ENCODE peak calls at places on chromosomes 3 and 15, in six cellular contexts. B, P, J, Q, G and I are unnamed samples. For H3K9me3, the result is how much of the 10 kb centered on the place peaks cover.

GRCh38 chr15:58111718-58112104 is 26.5 kb upstream of the AQP9 start:
- DNase-seq in B (no peak), Q (no peak), J (no peak), P (no peak), G (no peak), I (no peak)

GRCh38 chr3:65659396-65659795 is 379.3 kb downstream of the MAGI1 start:
- DNase-seq in Q (no peak), G (no peak), B (no peak), P (no peak), J (no peak), I (no peak)

GRCh38 chr3:59980576-59980975 is 930.8 kb upstream of the CFAP20DC start:
- DNase-seq in G (no peak), P (no peak), B (no peak), Q (no peak), J (no peak), I (no peak)

GRCh38 chr3:177111541-177111949 is 85.7 kb downstream of the TBL1XR1 start:
- DNase-seq in Q (no peak), J (no peak), B (peak), P (no peak), G (no peak), I (no peak)

GRCh38 chr3:194869482-194870169 is 183.9 kb downstream of the FAM43A start:
- DNase-seq in J (peak), G (no peak), B (peak), P (peak), Q (no peak), I (no peak)

GRCh38 chr15:77410701-77411613 is 8.9 kb downstream of the PEAK1 start:
- DNase-seq in P (no peak), B (no peak), Q (no peak), J (no peak), G (no peak), I (no peak)

GRCh38 chr3:45967724-45968123 is 24.5 kb downstream of the CXCR6 start:
- DNase-seq in P (no peak), G (no peak), Q (no peak), J (no peak), B (no peak), I (no peak)

GRCh38 chr3:125108833-125109540 is 53.2 kb upstream of the HEG1 start:
- DNase-seq in G (no peak), Q (no peak), P (peak), J (no peak), B (no peak), I (no peak)

GRCh38 chr15:81853349-81853748 is 192.5 kb downstream of the MEX3B start:
- DNase-seq in G (no peak), P (no peak), B (no peak), J (no peak), Q (no peak), I (no peak)

GRCh38 chr3:57227930-57228733 is 603 bp downstream of the APPL1 start:
- DNase-seq in J (peak), B (peak), G (peak), P (peak), Q (no peak), I (peak)

GRCh38 chr3:64687381-64687780 is 419 bp downstream of the ADAMTS9 start:
- DNase-seq in Q (no peak), G (no peak), P (no peak), J (no peak), B (no peak), I (no peak)

GRCh38 chr15:64847016-64847415 is 5.3 kb downstream of the PLEKHO2 start:
- DNase-seq in P (no peak), J (no peak), G (no peak), Q (no peak), B (no peak), I (no peak)

GRCh38 chr15:82851981-82852511 is 42.6 kb downstream of the WHAMM start:
- DNase-seq in J (peak), P (no peak), G (no peak), Q (no peak), B (no peak), I (no peak)

GRCh38 chr3:179624471-179624870 is 19.9 kb downstream of the NDUFB5 start:
- DNase-seq in Q (no peak), P (no peak), B (no peak), G (no peak), J (peak), I (no peak)

GRCh38 chr3:72310028-72310987 is 525.4 kb upstream of the PROK2 start:
- DNase-seq in Q (no peak), B (no peak), P (peak), G (peak), J (peak), I (no peak)

GRCh38 chr3:10400050-10400748 is 79.3 kb upstream of the SEC13 start:
- DNase-seq in P (no peak), G (no peak), B (no peak), Q (no peak), J (peak), I (no peak)

GRCh38 chr3:147699175-147699838 is 290.1 kb downstream of the ZIC1 start:
- DNase-seq in J (peak), P (peak), Q (no peak), G (no peak), B (no peak), I (no peak)

GRCh38 chr3:112382543-112383160 is 49.7 kb downstream of the CD200 start:
- DNase-seq in J (no peak), Q (no peak), G (no peak), P (no peak), B (no peak), I (no peak)

GRCh38 chr3:140089403-140090072 is 154.6 kb downstream of the CLSTN2 start:
- DNase-seq in Q (no peak), P (no peak), B (no peak), J (no peak), G (no peak), I (no peak)

GRCh38 chr15:55742498-55742926 is 440 bp downstream of the PRTG start:
- DNase-seq in G (peak), B (peak), Q (no peak), J (peak), P (peak), I (no peak)

GRCh38 chr3:129046037-129046731 is 14.4 kb upstream of the GP9 start:
- DNase-seq in Q (no peak), P (no peak), B (no peak), J (no peak), G (no peak), I (no peak)

GRCh38 chr3:185784317-185784716 is 40.5 kb downstream of the IGF2BP2 start:
- DNase-seq in B (no peak), P (no peak), J (no peak), G (no peak), Q (no peak), I (no peak)

GRCh38 chr3:71987828-71988227 is 202.9 kb upstream of the PROK2 start:
- DNase-seq in P (no peak), Q (no peak), G (no peak), B (no peak), J (no peak), I (no peak)

GRCh38 chr15:77064539-77065308 is 6.2 kb downstream of the TSPAN3 start:
- DNase-seq in P (peak), G (no peak), B (peak), J (peak), Q (no peak), I (no peak)

GRCh38 chr15:79948095-79948695 is 22.8 kb downstream of the BCL2A1 start:
- DNase-seq in J (no peak), Q (no peak), G (no peak), B (peak), P (no peak), I (no peak)

GRCh38 chr15:69026355-69026754 is 11.9 kb downstream of the NOX5 start:
- DNase-seq in Q (no peak), B (no peak), G (no peak), P (no peak), J (no peak), I (no peak)

GRCh38 chr15:25054329-25054728 is 99.5 kb downstream of the SNRPN start:
- DNase-seq in J (no peak), Q (no peak), G (no peak), P (no peak), B (no peak), I (no peak)

GRCh38 chr15:25053000-25053815 is 98.4 kb downstream of the SNRPN start:
- DNase-seq in P (no peak), G (no peak), B (no peak), Q (no peak), J (no peak), I (no peak)

GRCh38 chr15:25051399-25052154 is 96.8 kb downstream of the SNRPN start:
- DNase-seq in Q (no peak), J (no peak), B (no peak), G (no peak), P (no peak), I (no peak)

GRCh38 chr15:25054943-25055342 is 100.2 kb downstream of the SNRPN start:
- DNase-seq in B (no peak), J (no peak), G (no peak), P (no peak), Q (no peak), I (no peak)

GRCh38 chr15:25052191-25052999 is 97.6 kb downstream of the SNRPN start:
- DNase-seq in Q (no peak), P (no peak), B (no peak), J (no peak), G (no peak), I (no peak)
- H3K9me3 ChIP-seq in Q (half or more), P (half or more), B (half or more), J (half or more), G (under half), I (under half)

GRCh38 chr3:1967525-1967924 is 131.1 kb upstream of the CNTN4 start:
- DNase-seq in P (no peak), G (no peak), B (no peak), Q (no peak), J (no peak), I (no peak)

GRCh38 chr3:1960506-1960905 is 138.2 kb upstream of the CNTN4 start:
- DNase-seq in P (no peak), G (no peak), B (no peak), J (no peak), Q (no peak), I (no peak)

GRCh38 chr3:1963896-1964295 is 134.8 kb upstream of the CNTN4 start:
- DNase-seq in B (no peak), J (no peak), G (no peak), P (no peak), Q (no peak), I (no peak)

DNA sequence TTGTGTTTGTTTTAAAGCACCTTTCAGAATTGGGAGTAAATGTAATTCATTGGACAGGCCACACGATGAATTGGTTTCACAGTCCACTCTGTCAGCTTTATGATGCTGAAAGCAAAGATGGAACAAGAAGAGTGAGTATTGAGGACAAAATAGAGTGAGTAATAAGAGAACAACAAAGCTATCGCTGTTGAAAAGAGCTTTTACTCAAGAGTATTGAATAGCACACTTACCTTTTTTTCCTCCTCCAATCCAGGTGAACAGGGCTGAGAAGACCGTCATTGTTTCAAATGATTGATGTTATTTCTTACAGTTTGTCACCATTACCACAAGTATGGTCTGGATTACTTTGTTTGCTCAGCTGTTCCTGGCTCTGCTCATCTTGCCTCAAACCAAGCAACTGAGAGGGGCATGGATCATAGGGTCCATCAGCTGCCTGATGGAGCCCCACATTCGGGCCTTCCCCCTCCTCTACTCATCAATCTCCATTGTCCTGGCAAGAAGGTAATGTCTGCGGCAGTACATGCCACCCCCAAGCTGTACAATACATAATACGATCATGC is 136.1 kb upstream of the CNTN4 start:
- DNase-seq in G (no peak), Q (no peak), B (no peak), P (no peak), J (no peak), I (no peak)
- H3K9me3 ChIP-seq in G (under half), Q (under half), B (under half), P (under half), J (under half), I (under half)

GRCh38 chr3:151974067-151974466 is 100.6 kb downstream of the SUCNR1 start:
- DNase-seq in P (peak), B (no peak), Q (no peak), J (peak), G (no peak), I (no peak)
- H3K9me3 ChIP-seq in P (under half), B (under half), Q (under half), J (under half), G (under half), I (under half)

DNA sequence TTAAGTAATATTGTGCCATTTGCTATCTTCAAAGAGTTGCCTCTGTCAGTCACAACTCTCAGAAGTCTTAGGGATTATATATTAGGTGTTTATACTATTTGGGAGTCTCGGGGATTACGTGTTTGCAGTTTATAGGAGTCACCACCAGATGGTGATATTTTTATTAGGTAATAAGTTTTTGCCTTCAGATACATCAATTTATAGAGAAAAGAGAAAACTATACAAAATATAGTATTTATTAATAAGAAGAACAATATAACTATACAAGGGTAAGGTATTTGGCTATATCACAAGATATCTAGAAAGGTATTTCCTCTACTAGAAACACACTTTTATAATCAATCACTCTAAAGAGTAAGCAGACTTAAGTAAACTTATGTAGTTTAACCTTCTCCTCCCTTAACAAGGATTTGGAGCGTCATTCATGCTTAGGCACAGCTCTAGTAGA is 10.7 kb upstream of the DHX36 start:
- DNase-seq in G (peak), P (peak), B (peak), J (peak), Q (no peak), I (no peak)
- H3K9me3 ChIP-seq in G (under half), P (under half), B (under half), J (under half), Q (under half), I (under half)

DNA sequence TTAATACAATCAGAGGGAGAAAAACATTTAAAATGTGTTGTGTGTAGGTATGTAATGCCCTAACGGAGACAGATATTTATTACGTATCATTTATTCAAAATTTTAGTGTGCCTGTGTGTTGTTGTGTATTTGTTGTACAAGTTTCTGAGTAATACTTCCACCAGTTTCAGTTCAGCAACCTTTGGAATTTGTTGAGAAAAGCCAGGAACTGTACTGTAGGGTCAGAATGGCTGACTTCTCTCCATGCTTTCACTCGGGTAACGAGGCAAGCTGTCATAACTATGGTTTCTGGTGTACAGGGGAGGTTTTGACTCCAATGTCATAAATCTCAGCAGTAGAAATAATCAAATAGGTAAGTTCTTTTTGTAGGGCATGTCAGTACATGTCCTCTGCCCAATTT is 23.8 kb upstream of the CNTN6 start:
- DNase-seq in J (no peak), B (no peak), Q (no peak), P (no peak), G (no peak), I (no peak)
- H3K9me3 ChIP-seq in J (under half), B (under half), Q (under half), P (under half), G (under half), I (under half)

DNA sequence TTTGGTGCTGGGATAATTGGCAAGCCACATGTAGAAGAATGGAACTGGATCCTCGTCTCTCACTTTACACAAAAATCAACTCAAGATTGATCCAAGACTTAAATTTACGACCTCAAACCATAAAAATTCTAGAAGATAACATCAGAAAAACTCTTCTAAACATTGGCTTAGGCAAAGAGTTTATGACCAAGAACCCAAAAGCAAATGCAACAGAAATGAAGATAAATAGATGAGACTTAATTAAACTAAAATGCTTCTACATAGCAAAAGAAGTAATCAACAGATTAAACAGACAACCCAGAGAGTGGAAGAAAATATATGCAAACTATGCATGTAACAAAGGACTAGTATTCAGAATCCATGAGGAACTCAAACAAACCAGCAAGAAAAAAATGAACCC is 80.1 kb downstream of the CLDN1 start:
- DNase-seq in J (no peak), G (no peak), Q (no peak), P (no peak), B (no peak), I (no peak)
- H3K9me3 ChIP-seq in J (under half), G (under half), Q (under half), P (under half), B (under half), I (under half)

DNA sequence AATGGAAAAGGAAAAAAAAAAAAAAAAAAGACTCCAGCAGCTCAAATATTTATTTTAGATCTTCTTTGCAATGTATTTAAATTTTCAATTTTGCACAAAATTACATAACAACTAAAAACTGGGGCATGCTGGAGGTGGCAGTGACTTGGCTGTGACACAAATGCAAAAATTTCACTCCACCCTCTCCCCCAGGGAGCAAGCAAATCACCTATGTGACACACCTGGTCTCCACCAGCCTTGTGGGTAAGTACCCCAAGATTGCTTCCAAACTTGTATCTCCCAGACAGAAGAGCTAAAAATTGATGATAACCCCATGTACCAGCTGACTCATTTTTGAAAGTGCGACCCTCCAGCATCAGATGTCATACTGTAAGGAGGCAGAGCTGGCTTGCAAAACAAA is 32.0 kb downstream of the UBE3A start:
- DNase-seq in J (no peak), B (no peak), Q (no peak), G (no peak), P (no peak), I (no peak)
- H3K9me3 ChIP-seq in J (under half), B (under half), Q (under half), G (under half), P (under half), I (under half)

GRCh38 chr3:138642226-138642926 is 33.8 kb downstream of the FAIM start:
- DNase-seq in G (no peak), B (no peak), P (no peak), Q (no peak), J (no peak), I (no peak)
- H3K9me3 ChIP-seq in G (under half), B (under half), P (under half), Q (under half), J (under half), I (under half)

GRCh38 chr3:81651139-81651538 is 110.3 kb downstream of the GBE1 start:
- DNase-seq in Q (no peak), G (no peak), J (no peak), P (no peak), B (no peak), I (no peak)
- H3K9me3 ChIP-seq in Q (under half), G (under half), J (under half), P (under half), B (under half), I (under half)

GRCh38 chr15:20355256-20355868 is 186.2 kb downstream of the GOLGA6L6 start:
- DNase-seq in Q (no peak), G (no peak), P (no peak), B (no peak), J (no peak), I (no peak)
- H3K9me3 ChIP-seq in Q (under half), G (under half), P (under half), B (under half), J (half or more), I (under half)